ENCODE peak calls at places on chromosome 1, in eight cellular contexts. T is AG10803, R is pancreas, I is endothelial cell, Z is osteocyte, U is cardiac fibroblast, C is choroid plexus epithelial cell, D is coronary artery. F is an unnamed sample.

GRCh38 chr1:8165595-8166360 is 139.7 kb upstream of the ERRFI1 start:
- DNase-seq in C (no peak), Z (no peak), I (no peak), T (no peak), R (no peak), U (no peak), D (no peak), F (no peak)

GRCh38 chr1:116808476-116809180 is 54.4 kb downstream of the CD2 start:
- DNase-seq in I (no peak), Z (no peak), D (no peak), T (peak; percentile 5), U (no peak), R (no peak), C (no peak), F (no peak)

GRCh38 chr1:96865731-96866684 is 144.4 kb downstream of the PTBP2 start:
- DNase-seq in Z (no peak), R (no peak), I (no peak), D (no peak), U (peak; percentile 100), T (peak; percentile 99), C (peak; percentile 100), F (no peak)

GRCh38 chr1:40096977-40097782 is at the start of gene PPT1:
- DNase-seq in U (peak; percentile 66), C (peak; percentile 60), Z (peak; percentile 90), I (peak; percentile 74), T (peak; percentile 55), D (peak; percentile 79), R (peak; percentile 71), F (no peak)

GRCh38 chr1:229848762-229849677 is 218.0 kb upstream of the GALNT2 start:
- DNase-seq in R (peak; percentile 23), I (peak; percentile 31), C (peak; percentile 66), U (peak; percentile 39), D (no peak), T (peak; percentile 18), Z (no peak), F (no peak)

GRCh38 chr1:96080925-96081324 is 640.7 kb upstream of the PTBP2 start:
- DNase-seq in I (no peak), R (no peak), T (peak; percentile 9), D (no peak), C (peak; percentile 43), Z (no peak), U (peak; percentile 15), F (no peak)

GRCh38 chr1:159786966-159787365 is 6.2 kb downstream of the DUSP23 start:
- DNase-seq in T (peak; percentile 44), C (no peak), D (no peak), U (peak; percentile 51), R (no peak), I (no peak), Z (no peak), F (no peak)

GRCh38 chr1:91844862-91845528 is 41.0 kb downstream of the TGFBR3 start:
- DNase-seq in U (peak; percentile 97), T (peak; percentile 99), D (peak; percentile 85), Z (no peak), R (peak; percentile 31), C (peak; percentile 97), I (no peak), F (peak; percentile 96)

GRCh38 chr1:106960412-106960811 is 96.1 kb upstream of the PRMT6 start:
- DNase-seq in U (no peak), Z (no peak), I (no peak), D (no peak), T (no peak), R (no peak), C (no peak), F (no peak)

GRCh38 chr1:3312894-3313578 is 141.4 kb upstream of the ARHGEF16 start:
- DNase-seq in D (peak; percentile 99), U (peak; percentile 98), T (peak; percentile 98), I (no peak), C (peak; percentile 99), Z (peak; percentile 97), R (peak; percentile 69), F (no peak)

GRCh38 chr1:21263653-21264225 is 26.5 kb downstream of the ECE1 start:
- DNase-seq in Z (no peak), D (peak; percentile 74), I (no peak), U (no peak), R (no peak), T (no peak), C (no peak), F (no peak)

GRCh38 chr1:66278260-66279046 is 255.5 kb upstream of the SGIP1 start:
- DNase-seq in R (no peak), I (no peak), D (no peak), T (no peak), Z (no peak), U (no peak), C (no peak), F (no peak)

GRCh38 chr1:37175666-37176215 is 141.4 kb upstream of the GRIK3 start:
- DNase-seq in Z (peak; percentile 69), I (no peak), T (no peak), C (no peak), U (no peak), R (no peak), D (no peak), F (no peak)

GRCh38 chr1:37174876-37175275 is 140.6 kb upstream of the GRIK3 start:
- DNase-seq in D (no peak), I (no peak), C (no peak), U (no peak), T (no peak), Z (no peak), R (no peak), F (no peak)

GRCh38 chr1:37171651-37172050 is 137.3 kb upstream of the GRIK3 start:
- DNase-seq in C (no peak), Z (peak; percentile 75), D (no peak), R (no peak), I (no peak), U (no peak), T (no peak), F (peak; percentile 40)

GRCh38 chr1:37176269-37176668 is 142.0 kb upstream of the GRIK3 start:
- DNase-seq in Z (peak; percentile 70), U (no peak), R (no peak), D (no peak), I (no peak), C (no peak), T (no peak), F (no peak)

DNA sequence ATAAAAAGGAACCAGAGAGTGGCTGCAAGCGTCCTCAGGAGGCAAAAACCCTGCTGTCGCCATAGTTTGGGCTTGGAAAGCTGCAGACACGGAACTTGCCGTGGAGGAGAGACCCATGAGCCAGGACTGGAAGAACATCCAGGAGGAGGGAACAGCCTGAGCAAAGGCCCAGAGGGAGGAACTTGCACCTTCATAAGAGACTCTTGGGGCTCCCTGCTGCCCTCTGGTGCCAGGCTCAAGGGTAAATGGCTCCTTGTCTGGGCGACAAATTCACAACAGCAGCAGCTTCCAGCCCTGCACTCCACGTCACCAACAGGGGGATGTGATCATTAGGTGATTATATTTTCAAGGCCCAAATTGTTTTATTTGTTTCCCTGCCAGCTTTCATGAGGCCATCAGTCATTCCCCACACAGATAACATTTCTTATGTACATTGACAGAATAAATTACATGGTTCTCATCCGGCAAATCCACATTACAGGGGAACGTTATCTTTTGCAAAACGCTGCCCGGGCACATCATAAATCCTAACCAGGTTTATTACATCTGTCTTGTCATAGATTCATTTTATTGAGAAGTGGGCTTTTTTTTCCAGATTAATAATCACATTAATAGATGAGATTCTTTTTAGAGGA is 143.0 kb upstream of the GRIK3 start:
- DNase-seq in R (peak; percentile 20), I (peak; percentile 54), T (peak; percentile 5), C (peak; percentile 10), Z (peak; percentile 56), U (peak; percentile 9), D (no peak), F (no peak)
- TF ChIP-seq CTCF in R (no peak), I (peak; percentile 35), T (peak; percentile 30), C (peak; percentile 31), Z (peak; percentile 29), U (no peak), D (no peak), F (no peak)

DNA sequence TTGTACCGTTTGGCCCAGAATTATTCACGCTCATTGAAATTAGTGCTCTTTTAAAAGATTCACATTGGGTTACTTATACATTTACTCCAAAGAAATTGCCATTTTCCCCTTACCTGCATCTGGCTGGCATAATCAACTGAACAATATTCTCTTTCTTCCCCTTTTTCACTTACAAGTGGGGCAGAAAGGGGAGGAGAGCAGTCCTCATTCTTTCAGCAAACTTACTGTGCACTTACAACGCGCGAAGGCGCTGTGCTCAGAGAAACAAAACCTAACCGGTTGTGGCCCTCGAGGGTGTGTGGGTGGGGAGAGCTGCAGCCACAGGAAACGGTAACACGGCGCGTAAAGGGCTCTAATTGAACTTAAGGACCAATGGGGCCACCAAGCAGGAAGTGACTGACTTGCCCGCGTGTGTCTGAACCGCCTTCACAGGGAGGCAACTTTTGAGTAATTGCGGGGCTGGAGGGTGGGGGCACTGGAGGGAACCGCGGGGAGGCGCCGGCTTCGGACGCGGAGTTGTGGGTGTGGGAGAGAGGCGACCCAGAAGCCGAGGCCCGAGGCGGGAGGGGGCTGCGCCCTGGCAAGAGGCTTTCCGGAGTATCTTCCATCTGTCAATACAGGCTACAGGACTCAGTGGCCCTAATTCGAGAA is 693 bp upstream of the PNRC2 start:
- DNase-seq in R (peak; percentile 72), C (peak; percentile 94), U (peak; percentile 94), Z (peak; percentile 89), D (peak; percentile 93), I (peak; percentile 71), T (peak; percentile 89), F (no peak)
- TF ChIP-seq CTCF in R (no peak), C (peak; percentile 74), U (peak; percentile 36), Z (peak; percentile 59), D (no peak), I (no peak), T (peak; percentile 51), F (no peak)

DNA sequence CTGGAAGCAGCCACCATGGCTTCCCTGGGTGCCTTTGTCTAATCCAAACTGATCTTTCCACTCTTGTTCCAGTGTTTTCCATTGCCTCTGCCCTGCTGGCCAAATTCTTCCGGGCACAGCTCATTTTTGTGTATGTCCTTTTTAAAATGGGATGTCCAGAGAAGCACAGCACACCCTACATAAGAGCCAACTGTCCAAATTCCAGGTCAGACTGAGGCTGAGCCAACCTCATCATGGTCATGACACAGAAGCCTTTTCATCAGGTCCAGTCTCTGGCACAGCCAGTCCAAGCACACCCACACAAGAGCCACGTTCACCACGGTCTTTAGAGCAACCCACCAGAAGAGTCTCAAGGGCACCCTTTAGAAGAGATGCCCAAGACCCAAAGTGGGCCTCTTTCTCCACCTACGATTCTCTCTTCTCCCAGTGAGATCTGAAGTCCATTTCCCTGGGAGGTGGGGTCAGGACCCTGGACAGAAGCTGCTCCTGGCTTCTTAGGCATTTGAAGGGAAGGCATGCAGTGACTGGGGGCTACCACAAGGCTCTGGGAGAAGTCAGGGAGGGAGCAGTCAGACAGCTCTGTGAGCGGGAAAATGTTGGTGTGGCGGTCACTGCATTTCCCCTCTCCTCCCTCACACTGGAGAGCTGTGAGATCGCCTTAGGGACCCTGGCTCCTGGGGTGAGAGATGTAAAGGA is 53.2 kb downstream of the SYT2 start:
- DNase-seq in R (no peak), C (peak; percentile 52), D (no peak), I (peak; percentile 72), T (peak; percentile 10), Z (no peak), U (peak; percentile 48), F (no peak)
- TF ChIP-seq CTCF in R (no peak), C (peak; percentile 31), D (no peak), I (peak; percentile 19), T (peak; percentile 27), Z (no peak), U (no peak), F (no peak)

DNA sequence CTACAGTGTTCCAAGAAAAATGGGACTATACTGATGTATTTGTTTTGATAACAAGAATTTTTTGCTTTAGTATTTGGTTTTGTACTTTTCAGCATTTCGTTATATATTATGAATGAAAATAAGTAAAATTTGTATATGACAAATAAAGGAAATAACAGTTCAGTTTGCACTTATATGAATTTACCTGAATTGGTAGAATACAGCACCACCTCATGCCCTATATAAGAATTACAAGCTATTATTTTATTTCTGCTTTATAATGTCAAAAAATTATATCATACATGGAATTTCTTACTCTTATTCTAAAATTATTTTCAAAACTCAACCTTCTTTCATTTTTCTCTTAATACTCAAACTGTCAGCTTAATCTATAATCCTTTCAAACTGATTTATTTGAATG is 14.6 kb downstream of the EFCAB7 start:
- DNase-seq in U (peak; percentile 42), R (no peak), C (peak; percentile 39), Z (no peak), I (no peak), T (peak; percentile 11), D (no peak), F (no peak)
- TF ChIP-seq CTCF in U (peak; percentile 38), R (no peak), C (peak; percentile 51), Z (peak; percentile 59), I (peak; percentile 60), T (peak; percentile 52), D (no peak), F (peak; percentile 15)